ENCODE peak calls at places on chromosomes 5 and 9, in ten cellular contexts. One of them, this sample, is unnamed.

GRCh38 chr5:153883829-153884228 is 154.9 kb downstream of the FAM114A2 start:
- DNase-seq in HCT116: no peak
- DNase-seq in A549: no peak
- DNase-seq in WTC11: no peak
- DNase-seq in keratinocyte: no peak
- DNase-seq in kidney: no peak
- DNase-seq in mucosa of descending colon: no peak
- DNase-seq in HFFc6: peak; percentile 91
- DNase-seq in AG04450: peak; percentile 23
- DNase-seq in breast epithelium: no peak
- DNase-seq in this sample: no peak

GRCh38 chr5:134874831-134875655 is 872 bp downstream of the TXNDC15 start:
- DNase-seq in HFFc6: peak; percentile 80
- DNase-seq in WTC11: no peak
- DNase-seq in HCT116: no peak
- DNase-seq in kidney: peak; percentile 87
- DNase-seq in keratinocyte: peak; percentile 23
- DNase-seq in AG04450: peak; percentile 68
- DNase-seq in breast epithelium: no peak
- DNase-seq in mucosa of descending colon: peak; percentile 54
- DNase-seq in A549: peak; percentile 51
- DNase-seq in this sample: no peak

GRCh38 chr5:58407042-58407709 is 52.7 kb downstream of the PLK2 start:
- DNase-seq in AG04450: peak; percentile 55
- DNase-seq in WTC11: no peak
- DNase-seq in keratinocyte: no peak
- DNase-seq in HFFc6: peak; percentile 80
- DNase-seq in mucosa of descending colon: no peak
- DNase-seq in breast epithelium: no peak
- DNase-seq in A549: peak; percentile 21
- DNase-seq in HCT116: no peak
- DNase-seq in kidney: no peak
- DNase-seq in this sample: no peak

GRCh38 chr9:20670395-20670794 is 13.7 kb upstream of the FOCAD start:
- DNase-seq in HFFc6: no peak
- DNase-seq in AG04450: no peak
- DNase-seq in A549: no peak
- DNase-seq in breast epithelium: no peak
- DNase-seq in mucosa of descending colon: no peak
- DNase-seq in HCT116: no peak
- DNase-seq in WTC11: no peak
- DNase-seq in kidney: no peak
- DNase-seq in keratinocyte: no peak
- DNase-seq in this sample: no peak

GRCh38 chr5:82670692-82671091 is 392.5 kb upstream of the RPS23 start:
- DNase-seq in mucosa of descending colon: no peak
- DNase-seq in HFFc6: no peak
- DNase-seq in A549: no peak
- DNase-seq in kidney: no peak
- DNase-seq in WTC11: no peak
- DNase-seq in breast epithelium: no peak
- DNase-seq in keratinocyte: no peak
- DNase-seq in HCT116: no peak
- DNase-seq in AG04450: no peak
- DNase-seq in this sample: no peak

GRCh38 chr5:126435261-126435660 is 12.1 kb downstream of the GRAMD2B start:
- DNase-seq in keratinocyte: no peak
- DNase-seq in WTC11: no peak
- DNase-seq in mucosa of descending colon: no peak
- DNase-seq in breast epithelium: no peak
- DNase-seq in HFFc6: no peak
- DNase-seq in HCT116: no peak
- DNase-seq in AG04450: no peak
- DNase-seq in A549: no peak
- DNase-seq in kidney: no peak
- DNase-seq in this sample: no peak

GRCh38 chr9:137433916-137434431 is 7.2 kb downstream of the ENTPD8 start:
- DNase-seq in kidney: no peak
- DNase-seq in breast epithelium: no peak
- DNase-seq in HCT116: no peak
- DNase-seq in AG04450: no peak
- DNase-seq in HFFc6: no peak
- DNase-seq in keratinocyte: no peak
- DNase-seq in WTC11: no peak
- DNase-seq in A549: no peak
- DNase-seq in mucosa of descending colon: no peak
- DNase-seq in this sample: peak; percentile 84

GRCh38 chr5:93915142-93915553 is 173.7 kb upstream of the POU5F2 start:
- DNase-seq in breast epithelium: no peak
- DNase-seq in mucosa of descending colon: no peak
- DNase-seq in HCT116: peak; percentile 54
- DNase-seq in keratinocyte: peak; percentile 5
- DNase-seq in A549: no peak
- DNase-seq in HFFc6: peak; percentile 73
- DNase-seq in kidney: no peak
- DNase-seq in AG04450: peak; percentile 18
- DNase-seq in WTC11: no peak
- DNase-seq in this sample: no peak

GRCh38 chr5:127088226-127088625 is 14.9 kb upstream of the C5orf63 start:
- DNase-seq in AG04450: peak; percentile 83
- DNase-seq in WTC11: no peak
- DNase-seq in HCT116: no peak
- DNase-seq in HFFc6: peak; percentile 94
- DNase-seq in kidney: no peak
- DNase-seq in breast epithelium: no peak
- DNase-seq in mucosa of descending colon: no peak
- DNase-seq in keratinocyte: peak; percentile 30
- DNase-seq in A549: peak; percentile 13
- DNase-seq in this sample: no peak

GRCh38 chr9:134891016-134891589 is 10.5 kb downstream of the FCN2 start:
- DNase-seq in A549: no peak
- DNase-seq in WTC11: peak; percentile 3
- DNase-seq in AG04450: no peak
- DNase-seq in breast epithelium: no peak
- DNase-seq in keratinocyte: no peak
- DNase-seq in HFFc6: no peak
- DNase-seq in HCT116: no peak
- DNase-seq in mucosa of descending colon: no peak
- DNase-seq in kidney: no peak
- DNase-seq in this sample: no peak

GRCh38 chr9:78009156-78009555 is 22.5 kb downstream of the GNAQ start:
- DNase-seq in mucosa of descending colon: no peak
- DNase-seq in breast epithelium: no peak
- DNase-seq in keratinocyte: no peak
- DNase-seq in A549: no peak
- DNase-seq in HCT116: no peak
- DNase-seq in AG04450: no peak
- DNase-seq in HFFc6: no peak
- DNase-seq in WTC11: no peak
- DNase-seq in kidney: no peak
- DNase-seq in this sample: no peak

GRCh38 chr5:173581408-173582197 is 34.8 kb downstream of the BOD1 start:
- DNase-seq in WTC11: peak; percentile 93
- DNase-seq in A549: peak; percentile 31
- DNase-seq in AG04450: no peak
- DNase-seq in breast epithelium: no peak
- DNase-seq in mucosa of descending colon: peak; percentile 46
- DNase-seq in HCT116: peak; percentile 35
- DNase-seq in HFFc6: no peak
- DNase-seq in kidney: no peak
- DNase-seq in keratinocyte: no peak
- DNase-seq in this sample: no peak

GRCh38 chr9:123401879-123402513 is 46.0 kb downstream of the CRB2 start:
- DNase-seq in WTC11: peak; percentile 66
- DNase-seq in A549: peak; percentile 90
- DNase-seq in mucosa of descending colon: peak; percentile 38
- DNase-seq in breast epithelium: no peak
- DNase-seq in kidney: no peak
- DNase-seq in keratinocyte: no peak
- DNase-seq in HCT116: peak; percentile 23
- DNase-seq in HFFc6: peak; percentile 35
- DNase-seq in AG04450: peak; percentile 27
- DNase-seq in this sample: no peak

GRCh38 chr5:180315762-180316212 is 23.9 kb upstream of the MAPK9 start:
- DNase-seq in kidney: peak; percentile 85
- DNase-seq in WTC11: peak; percentile 81
- DNase-seq in A549: peak; percentile 54
- DNase-seq in HCT116: peak; percentile 19
- DNase-seq in breast epithelium: peak; percentile 71
- DNase-seq in keratinocyte: no peak
- DNase-seq in mucosa of descending colon: peak; percentile 84
- DNase-seq in AG04450: no peak
- DNase-seq in HFFc6: no peak
- DNase-seq in this sample: no peak

GRCh38 chr5:7754997-7755596 is 95.8 kb downstream of the CFAP90 start:
- DNase-seq in mucosa of descending colon: peak; percentile 73
- DNase-seq in kidney: no peak
- DNase-seq in keratinocyte: peak; percentile 13
- DNase-seq in HFFc6: peak; percentile 12
- DNase-seq in breast epithelium: peak; percentile 73
- DNase-seq in AG04450: no peak
- DNase-seq in WTC11: peak; percentile 86
- DNase-seq in A549: peak; percentile 28
- DNase-seq in HCT116: peak; percentile 41
- DNase-seq in this sample: no peak

GRCh38 chr5:65100846-65101678 is 332.3 kb downstream of the CWC27 start:
- DNase-seq in HFFc6: peak; percentile 67
- DNase-seq in breast epithelium: no peak
- DNase-seq in keratinocyte: no peak
- DNase-seq in HCT116: peak; percentile 22
- DNase-seq in mucosa of descending colon: peak; percentile 66
- DNase-seq in WTC11: peak; percentile 76
- DNase-seq in AG04450: peak; percentile 72
- DNase-seq in A549: peak; percentile 81
- DNase-seq in kidney: no peak
- DNase-seq in this sample: no peak
- TF ChIP-seq CTCF in HFFc6: peak; percentile 87
- TF ChIP-seq CTCF in breast epithelium: peak; percentile 36
- TF ChIP-seq CTCF in keratinocyte: peak; percentile 74
- TF ChIP-seq CTCF in HCT116: peak; percentile 72
- TF ChIP-seq CTCF in mucosa of descending colon: peak; percentile 60
- TF ChIP-seq CTCF in WTC11: peak; percentile 58
- TF ChIP-seq CTCF in AG04450: peak; percentile 89
- TF ChIP-seq CTCF in A549: peak; percentile 56
- TF ChIP-seq CTCF in kidney: peak; percentile 72
- TF ChIP-seq CTCF in this sample: peak; percentile 83

DNA sequence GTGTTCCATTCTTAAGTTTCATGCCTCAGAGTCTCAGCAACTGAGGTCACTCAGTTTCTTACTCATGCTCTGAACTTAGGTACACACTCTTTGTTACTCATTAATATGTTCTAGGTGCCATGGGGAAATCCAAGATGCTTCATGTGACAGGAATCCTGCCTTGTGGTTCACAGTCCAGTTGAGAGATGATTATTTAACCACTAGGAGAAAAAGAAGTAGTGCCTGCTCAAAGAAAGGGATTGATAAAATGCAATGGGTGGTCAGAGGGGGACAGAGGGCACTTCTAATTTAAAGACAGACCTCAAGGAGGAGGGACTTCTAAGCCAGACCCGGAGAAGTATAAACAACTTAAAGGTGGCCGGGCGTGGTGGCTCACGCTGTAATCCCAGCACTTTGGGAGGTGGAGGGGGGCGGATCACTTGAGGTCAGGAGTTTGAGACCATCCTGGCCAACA is 69.0 kb downstream of the UGCG start:
- DNase-seq in mucosa of descending colon: no peak
- DNase-seq in A549: peak; percentile 96
- DNase-seq in AG04450: peak; percentile 88
- DNase-seq in kidney: no peak
- DNase-seq in breast epithelium: no peak
- DNase-seq in HFFc6: peak; percentile 97
- DNase-seq in HCT116: peak; percentile 83
- DNase-seq in keratinocyte: peak; percentile 98
- DNase-seq in WTC11: no peak
- DNase-seq in this sample: no peak
- TF ChIP-seq CTCF in mucosa of descending colon: no peak
- TF ChIP-seq CTCF in A549: no peak
- TF ChIP-seq CTCF in AG04450: peak; percentile 8
- TF ChIP-seq CTCF in kidney: no peak
- TF ChIP-seq CTCF in breast epithelium: no peak
- TF ChIP-seq CTCF in HFFc6: peak; percentile 28
- TF ChIP-seq CTCF in HCT116: no peak
- TF ChIP-seq CTCF in keratinocyte: no peak
- TF ChIP-seq CTCF in WTC11: no peak
- TF ChIP-seq CTCF in this sample: no peak

GRCh38 chr5:36147681-36148080 is 4.0 kb downstream of the LMBRD2 start:
- DNase-seq in AG04450: no peak
- DNase-seq in kidney: no peak
- DNase-seq in HFFc6: no peak
- DNase-seq in A549: no peak
- DNase-seq in keratinocyte: no peak
- DNase-seq in breast epithelium: no peak
- DNase-seq in HCT116: no peak
- DNase-seq in mucosa of descending colon: no peak
- DNase-seq in WTC11: no peak
- DNase-seq in this sample: no peak
- TF ChIP-seq CTCF in AG04450: no peak
- TF ChIP-seq CTCF in kidney: no peak
- TF ChIP-seq CTCF in HFFc6: no peak
- TF ChIP-seq CTCF in A549: no peak
- TF ChIP-seq CTCF in keratinocyte: no peak
- TF ChIP-seq CTCF in breast epithelium: no peak
- TF ChIP-seq CTCF in HCT116: no peak
- TF ChIP-seq CTCF in mucosa of descending colon: no peak
- TF ChIP-seq CTCF in WTC11: no peak
- TF ChIP-seq CTCF in this sample: no peak

GRCh38 chr9:36874921-36875320 is 159.1 kb downstream of the PAX5 start:
- DNase-seq in WTC11: no peak
- DNase-seq in HFFc6: peak; percentile 28
- DNase-seq in keratinocyte: no peak
- DNase-seq in breast epithelium: no peak
- DNase-seq in AG04450: no peak
- DNase-seq in A549: no peak
- DNase-seq in mucosa of descending colon: no peak
- DNase-seq in HCT116: no peak
- DNase-seq in kidney: no peak
- DNase-seq in this sample: no peak

GRCh38 chr9:36872641-36873040 is 161.4 kb downstream of the PAX5 start:
- DNase-seq in breast epithelium: no peak
- DNase-seq in AG04450: no peak
- DNase-seq in HFFc6: no peak
- DNase-seq in mucosa of descending colon: no peak
- DNase-seq in kidney: no peak
- DNase-seq in WTC11: no peak
- DNase-seq in HCT116: no peak
- DNase-seq in A549: no peak
- DNase-seq in keratinocyte: no peak
- DNase-seq in this sample: no peak

GRCh38 chr9:36871606-36872005 is 162.5 kb downstream of the PAX5 start:
- DNase-seq in WTC11: no peak
- DNase-seq in mucosa of descending colon: no peak
- DNase-seq in A549: no peak
- DNase-seq in keratinocyte: no peak
- DNase-seq in kidney: no peak
- DNase-seq in AG04450: no peak
- DNase-seq in HCT116: no peak
- DNase-seq in HFFc6: no peak
- DNase-seq in breast epithelium: no peak
- DNase-seq in this sample: no peak

GRCh38 chr9:36874261-36874660 is 159.8 kb downstream of the PAX5 start:
- DNase-seq in AG04450: no peak
- DNase-seq in mucosa of descending colon: no peak
- DNase-seq in breast epithelium: no peak
- DNase-seq in HFFc6: no peak
- DNase-seq in kidney: no peak
- DNase-seq in HCT116: no peak
- DNase-seq in A549: no peak
- DNase-seq in keratinocyte: no peak
- DNase-seq in WTC11: no peak
- DNase-seq in this sample: no peak

GRCh38 chr9:36873247-36873875 is 160.7 kb downstream of the PAX5 start:
- DNase-seq in mucosa of descending colon: peak; percentile 78
- DNase-seq in AG04450: no peak
- DNase-seq in HFFc6: peak; percentile 41
- DNase-seq in keratinocyte: peak; percentile 36
- DNase-seq in A549: peak; percentile 83
- DNase-seq in HCT116: peak; percentile 43
- DNase-seq in kidney: peak; percentile 79
- DNase-seq in breast epithelium: peak; percentile 67
- DNase-seq in WTC11: peak; percentile 83
- DNase-seq in this sample: no peak
- TF ChIP-seq CTCF in mucosa of descending colon: peak; percentile 74
- TF ChIP-seq CTCF in AG04450: peak; percentile 88
- TF ChIP-seq CTCF in HFFc6: peak; percentile 95
- TF ChIP-seq CTCF in keratinocyte: peak; percentile 89
- TF ChIP-seq CTCF in A549: peak; percentile 90
- TF ChIP-seq CTCF in HCT116: peak; percentile 96
- TF ChIP-seq CTCF in kidney: peak; percentile 73
- TF ChIP-seq CTCF in breast epithelium: peak; percentile 69
- TF ChIP-seq CTCF in WTC11: peak; percentile 88
- TF ChIP-seq CTCF in this sample: peak; percentile 99

This sample was measured in chondrocyte.